ENCODE peak calls at places on chromosomes 16 and 17, in four cellular contexts. T, Y, R and F are unnamed samples.

GRCh38 chr17:35694906-35695305 is 36.5 kb upstream of the RASL10B start:
- DNase-seq in T (no peak), R (no peak), Y (no peak), F (no peak)

GRCh38 chr17:35596530-35597233 is 9.6 kb downstream of the AP2B1 start:
- DNase-seq in T (no peak), Y (no peak), R (peak), F (peak)

GRCh38 chr16:35750157-35750689 is 2290.8 kb downstream of the TP53TG3F start:
- DNase-seq in R (no peak), Y (no peak), T (no peak), F (no peak)

GRCh38 chr17:48522990-48523389 is 7.8 kb downstream of the HOXB1 start:
- DNase-seq in R (no peak), Y (no peak), T (no peak), F (no peak)

GRCh38 chr16:12771341-12771798 is 32.3 kb downstream of the CPPED1 start:
- DNase-seq in T (peak), R (no peak), Y (no peak), F (no peak)

GRCh38 chr17:46974086-46974485 is 5.0 kb downstream of the RPRML start:
- DNase-seq in Y (no peak), T (no peak), R (no peak), F (no peak)

GRCh38 chr16:11152205-11152604 is 103.8 kb downstream of the SOCS1 start:
- DNase-seq in T (no peak), Y (no peak), R (no peak), F (peak)

GRCh38 chr17:66990047-66990446 is 25.5 kb downstream of the CACNG4 start:
- DNase-seq in Y (no peak), R (no peak), T (no peak), F (no peak)

GRCh38 chr17:52049051-52049450 is 109.5 kb downstream of the CA10 start:
- DNase-seq in T (no peak), Y (no peak), R (no peak), F (no peak)

GRCh38 chr17:54968954-54969400 is 412 bp downstream of the STXBP4 start:
- DNase-seq in Y (no peak), R (no peak), T (peak), F (peak)

GRCh38 chr16:55640714-55641327 is 15.0 kb upstream of the SLC6A2 start:
- DNase-seq in R (no peak), T (no peak), Y (no peak), F (peak)

GRCh38 chr16:10931977-10932632 is 10.2 kb downstream of the DEXI start:
- DNase-seq in T (no peak), Y (no peak), R (no peak), F (no peak)

GRCh38 chr17:2688351-2689342 is 22.9 kb downstream of the CLUH start:
- DNase-seq in R (peak), Y (no peak), T (peak), F (peak)

GRCh38 chr17:80195671-80196529 is 24.2 kb downstream of the SGSH start:
- DNase-seq in T (peak), Y (no peak), R (peak), F (peak)

GRCh38 chr16:12651765-12652531 is 151.7 kb downstream of the CPPED1 start:
- DNase-seq in T (no peak), Y (no peak), R (no peak), F (no peak)

GRCh38 chr17:61996916-61997605 is 68.0 kb downstream of the MED13 start:
- DNase-seq in Y (no peak), R (no peak), T (no peak), F (no peak)

GRCh38 chr17:76585649-76586593 is at the start of gene ST6GALNAC2:
- DNase-seq in R (peak), Y (no peak), T (peak), F (peak)

GRCh38 chr16:19578378-19578851 is 22.9 kb downstream of the VPS35L start:
- DNase-seq in R (no peak), Y (no peak), T (no peak), F (no peak)

GRCh38 chr17:42153919-42154491 is 784 bp downstream of the RAB5C start:
- DNase-seq in T (peak), R (no peak), Y (no peak), F (no peak)

GRCh38 chr17:34171245-34171818 is 83.8 kb upstream of the CCL2 start:
- DNase-seq in T (peak), R (peak), Y (no peak), F (peak)

GRCh38 chr17:15238064-15238463 is 27.1 kb downstream of the PMP22 start:
- DNase-seq in T (no peak), Y (no peak), R (no peak), F (no peak)

GRCh38 chr17:58311429-58311894 is 17.1 kb downstream of the TSPOAP1 start:
- DNase-seq in R (peak), T (no peak), Y (no peak), F (peak)

GRCh38 chr16:83116274-83116892 is 489.6 kb downstream of the CDH13 start:
- DNase-seq in R (no peak), Y (no peak), T (no peak), F (no peak)

GRCh38 chr17:45729284-45729907 is 54.7 kb upstream of the CRHR1 start:
- DNase-seq in R (no peak), Y (no peak), T (no peak), F (no peak)

GRCh38 chr17:77330602-77331081 is 189.9 kb downstream of the SEC14L1 start:
- DNase-seq in Y (no peak), T (no peak), R (no peak), F (no peak)

GRCh38 chr17:11780621-11781020 is 182.4 kb downstream of the DNAH9 start:
- DNase-seq in T (no peak), Y (no peak), R (no peak), F (no peak)

GRCh38 chr16:30893744-30894539 is at the start of gene BCL7C:
- DNase-seq in Y (no peak), T (peak), R (peak), F (peak)

GRCh38 chr16:65679785-65680184 is 557.9 kb upstream of the CDH11 start:
- DNase-seq in R (no peak), Y (no peak), T (no peak), F (no peak)

GRCh38 chr17:28475151-28475900 is 1.9 kb downstream of the SLC13A2 start:
- DNase-seq in T (peak), R (no peak), Y (no peak), F (no peak)

GRCh38 chr16:68800257-68800875 is 43.0 kb upstream of the TANGO6 start:
- DNase-seq in R (peak), T (peak), Y (peak), F (peak)

GRCh38 chr16:67571464-67571863 is 9.1 kb downstream of the CTCF start:
- DNase-seq in T (no peak), Y (no peak), R (no peak), F (no peak)

GRCh38 chr16:12321363-12321762 is 344.8 kb downstream of the SNX29 start:
- DNase-seq in T (peak), R (no peak), Y (no peak), F (no peak)

GRCh38 chr16:10918294-10919002 is 23.8 kb downstream of the DEXI start:
- DNase-seq in R (peak), Y (peak), T (peak), F (peak)

GRCh38 chr16:57544129-57544653 is 1.7 kb downstream of the ADGRG5 start:
- DNase-seq in T (no peak), R (peak), Y (peak), F (no peak)

DNA sequence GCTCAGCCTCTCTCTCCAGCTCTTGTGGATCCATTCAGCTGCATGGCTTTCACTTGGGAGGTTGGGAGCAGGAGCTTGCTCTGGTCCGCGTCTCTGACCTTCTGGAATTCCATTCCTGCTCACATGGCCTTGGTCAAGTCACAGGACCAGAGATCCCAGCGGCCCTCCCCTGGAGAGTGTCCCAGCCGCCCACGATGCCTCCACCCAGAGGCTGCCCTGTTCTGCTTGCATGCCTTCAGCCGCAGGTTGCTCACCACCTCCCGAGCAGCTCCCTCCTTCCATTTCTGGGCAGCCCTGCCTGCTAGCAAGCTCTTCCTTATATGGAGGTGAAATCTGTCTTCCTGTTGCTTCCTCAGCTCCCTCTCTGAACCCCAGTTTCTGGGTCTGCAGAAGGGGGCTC is 32.6 kb downstream of the RAI1 start:
- DNase-seq in R (no peak), T (peak), Y (no peak), F (no peak)
- TF ChIP-seq TCF12 in R (no peak), T (no peak), Y (no peak), F (no peak)

GRCh38 chr17:13352747-13353415 is 248.8 kb downstream of the HS3ST3A1 start:
- DNase-seq in R (no peak), T (no peak), Y (no peak), F (no peak)

GRCh38 chr17:13350466-13350865 is 251.3 kb downstream of the HS3ST3A1 start:
- DNase-seq in T (no peak), R (no peak), Y (no peak), F (no peak)

GRCh38 chr17:13351046-13351445 is 250.7 kb downstream of the HS3ST3A1 start:
- DNase-seq in Y (no peak), T (no peak), R (no peak), F (no peak)

GRCh38 chr17:13355054-13355453 is 246.7 kb downstream of the HS3ST3A1 start:
- DNase-seq in Y (no peak), T (no peak), R (no peak), F (no peak)

GRCh38 chr17:13353590-13353989 is 248.1 kb downstream of the HS3ST3A1 start:
- DNase-seq in T (no peak), R (no peak), Y (no peak), F (peak)
- TF ChIP-seq TCF12 in T (no peak), R (no peak), Y (no peak), F (peak)

GRCh38 chr16:85473326-85473725 is 139.8 kb upstream of the GSE1 start:
- DNase-seq in R (no peak), T (no peak), Y (no peak), F (no peak)

GRCh38 chr16:85472514-85472913 is 140.6 kb upstream of the GSE1 start:
- DNase-seq in R (no peak), T (no peak), Y (no peak), F (no peak)

GRCh38 chr16:85475233-85475632 is 137.9 kb upstream of the GSE1 start:
- DNase-seq in T (no peak), Y (no peak), R (no peak), F (peak)

GRCh38 chr16:85474808-85475207 is 138.3 kb upstream of the GSE1 start:
- DNase-seq in Y (no peak), T (no peak), R (no peak), F (no peak)

DNA sequence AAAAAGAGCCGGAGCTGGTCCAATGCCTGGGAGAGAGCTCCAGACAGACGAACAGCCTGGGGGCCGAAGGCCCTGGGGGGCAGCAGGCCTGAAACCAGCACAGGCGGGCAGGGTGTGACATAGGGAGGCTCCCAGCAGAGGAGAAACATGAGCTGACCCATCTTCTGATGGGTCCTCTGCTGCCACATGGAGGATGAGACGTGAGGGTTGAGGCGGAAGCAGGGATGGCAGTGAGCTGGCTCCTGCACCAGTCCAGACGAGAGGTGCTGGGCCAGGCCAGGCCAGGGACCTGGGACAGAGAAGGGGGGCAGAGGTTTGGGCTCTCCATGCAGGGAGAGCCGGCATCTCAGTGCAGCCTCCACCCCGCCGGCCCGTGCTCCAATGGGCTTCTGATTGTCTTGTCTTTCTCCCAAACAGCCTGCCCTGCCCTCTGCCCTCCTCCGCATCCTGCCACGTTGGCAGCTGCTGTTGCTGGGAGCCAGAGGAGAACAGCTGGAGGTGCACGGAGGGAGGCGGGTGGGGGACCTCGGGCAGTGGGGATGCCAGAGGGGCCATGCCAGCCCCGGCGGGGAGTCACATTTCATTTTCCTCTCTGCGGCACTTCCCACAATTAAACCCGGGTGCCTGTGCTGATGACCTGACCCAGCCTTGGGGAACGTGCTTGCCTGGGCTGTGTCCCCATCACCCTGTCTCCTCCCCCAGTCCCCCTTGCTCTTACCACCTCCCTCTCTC is 139.0 kb upstream of the GSE1 start:
- DNase-seq in Y (no peak), R (peak), T (no peak), F (peak)
- TF ChIP-seq TCF12 in Y (no peak), R (no peak), T (no peak), F (no peak)

DNA sequence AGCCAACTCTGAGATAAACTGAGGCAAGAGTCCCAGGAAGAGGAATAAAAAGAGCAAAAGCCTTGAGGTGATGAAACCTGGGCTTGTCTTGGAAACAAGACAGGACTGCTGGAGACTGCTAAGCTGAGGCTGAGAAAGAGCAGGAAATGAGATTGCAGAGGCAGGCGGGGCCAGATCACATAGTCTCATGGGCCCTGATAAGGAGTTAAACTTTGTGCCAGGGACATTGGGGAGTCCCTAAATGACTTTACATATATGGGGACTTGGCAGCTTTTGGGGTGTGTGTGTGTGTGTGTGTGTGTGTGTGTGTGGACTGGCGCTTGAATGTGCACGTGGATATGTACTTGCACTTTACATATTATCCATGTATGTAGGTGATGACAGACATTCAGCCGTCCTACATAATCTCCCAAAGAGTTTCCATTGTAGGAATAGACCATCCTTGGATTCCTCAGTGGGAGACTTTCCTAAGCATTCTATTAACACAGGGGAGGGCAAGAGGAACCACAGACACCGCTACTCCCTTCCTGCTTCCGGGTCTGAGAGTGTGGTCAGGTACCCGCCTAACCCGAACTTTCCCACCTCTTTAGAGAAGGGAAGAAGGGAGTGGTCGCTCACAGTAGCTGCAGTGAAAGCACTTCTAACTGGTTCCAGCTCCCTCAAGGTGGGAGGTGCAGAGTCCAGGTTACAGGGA is 123.1 kb downstream of the LYRM1 start:
- DNase-seq in Y (no peak), R (no peak), T (no peak), F (no peak)
- TF ChIP-seq TCF12 in Y (no peak), R (no peak), T (no peak), F (no peak)